ENCODE peak calls at places on chromosomes 11 and 22, in seven cellular contexts. One of them, this sample, is unnamed.

GRCh38 chr11:63920870-63921417 is 4.0 kb upstream of the RCOR2 start:
- DNase-seq in substantia nigra: no peak
- DNase-seq in LoVo: no peak
- DNase-seq in keratinocyte: no peak
- DNase-seq in astrocyte of the cerebellum: no peak
- DNase-seq in NCI-H1436 treated with DMSO at 0.1 percent for 48 hours: no peak
- DNase-seq in activated CD4-positive, alpha-beta T cell treated with anti-CD3 and anti-CD28 coated beads, Interleukin-2, amount 10 ng/mL, durations not matched to agents 7 days and 5 days: peak
- DNase-seq in this sample: no peak

GRCh38 chr11:95245038-95245437 is 14.0 kb upstream of the SESN3 start:
- DNase-seq in astrocyte of the cerebellum: no peak
- DNase-seq in keratinocyte: peak
- DNase-seq in LoVo: no peak
- DNase-seq in NCI-H1436 treated with DMSO at 0.1 percent for 48 hours: no peak
- DNase-seq in activated CD4-positive, alpha-beta T cell treated with anti-CD3 and anti-CD28 coated beads, Interleukin-2, amount 10 ng/mL, durations not matched to agents 7 days and 5 days: no peak
- DNase-seq in substantia nigra: no peak
- DNase-seq in this sample: no peak

GRCh38 chr22:41124086-41124485 is 31.7 kb downstream of the EP300 start:
- DNase-seq in astrocyte of the cerebellum: no peak
- DNase-seq in activated CD4-positive, alpha-beta T cell treated with anti-CD3 and anti-CD28 coated beads, Interleukin-2, amount 10 ng/mL, durations not matched to agents 7 days and 5 days: no peak
- DNase-seq in substantia nigra: no peak
- DNase-seq in NCI-H1436 treated with DMSO at 0.1 percent for 48 hours: no peak
- DNase-seq in LoVo: no peak
- DNase-seq in keratinocyte: no peak
- DNase-seq in this sample: no peak

GRCh38 chr11:269146-269890 is 8.9 kb upstream of the NLRP6 start:
- DNase-seq in substantia nigra: no peak
- DNase-seq in activated CD4-positive, alpha-beta T cell treated with anti-CD3 and anti-CD28 coated beads, Interleukin-2, amount 10 ng/mL, durations not matched to agents 7 days and 5 days: peak
- DNase-seq in NCI-H1436 treated with DMSO at 0.1 percent for 48 hours: no peak
- DNase-seq in LoVo: peak
- DNase-seq in keratinocyte: no peak
- DNase-seq in astrocyte of the cerebellum: no peak
- DNase-seq in this sample: peak

GRCh38 chr11:1436468-1437030 is 46.8 kb downstream of the BRSK2 start:
- DNase-seq in keratinocyte: no peak
- DNase-seq in substantia nigra: no peak
- DNase-seq in activated CD4-positive, alpha-beta T cell treated with anti-CD3 and anti-CD28 coated beads, Interleukin-2, amount 10 ng/mL, durations not matched to agents 7 days and 5 days: no peak
- DNase-seq in NCI-H1436 treated with DMSO at 0.1 percent for 48 hours: no peak
- DNase-seq in LoVo: no peak
- DNase-seq in astrocyte of the cerebellum: no peak
- DNase-seq in this sample: no peak

GRCh38 chr11:111355101-111355500 is 24.0 kb downstream of the POU2AF1 start:
- DNase-seq in astrocyte of the cerebellum: no peak
- DNase-seq in activated CD4-positive, alpha-beta T cell treated with anti-CD3 and anti-CD28 coated beads, Interleukin-2, amount 10 ng/mL, durations not matched to agents 7 days and 5 days: no peak
- DNase-seq in keratinocyte: no peak
- DNase-seq in substantia nigra: no peak
- DNase-seq in LoVo: no peak
- DNase-seq in NCI-H1436 treated with DMSO at 0.1 percent for 48 hours: no peak
- DNase-seq in this sample: no peak

GRCh38 chr11:70477607-70478006 is 79.3 kb downstream of the CTTN start:
- DNase-seq in keratinocyte: no peak
- DNase-seq in LoVo: no peak
- DNase-seq in activated CD4-positive, alpha-beta T cell treated with anti-CD3 and anti-CD28 coated beads, Interleukin-2, amount 10 ng/mL, durations not matched to agents 7 days and 5 days: no peak
- DNase-seq in NCI-H1436 treated with DMSO at 0.1 percent for 48 hours: no peak
- DNase-seq in substantia nigra: no peak
- DNase-seq in astrocyte of the cerebellum: no peak
- DNase-seq in this sample: no peak

GRCh38 chr22:44192811-44193536 is 12.2 kb downstream of the PARVG start:
- DNase-seq in activated CD4-positive, alpha-beta T cell treated with anti-CD3 and anti-CD28 coated beads, Interleukin-2, amount 10 ng/mL, durations not matched to agents 7 days and 5 days: no peak
- DNase-seq in substantia nigra: no peak
- DNase-seq in NCI-H1436 treated with DMSO at 0.1 percent for 48 hours: no peak
- DNase-seq in astrocyte of the cerebellum: no peak
- DNase-seq in LoVo: no peak
- DNase-seq in keratinocyte: no peak
- DNase-seq in this sample: no peak

GRCh38 chr11:84564180-84564866 is 1062.8 kb downstream of the DLG2 start:
- DNase-seq in substantia nigra: no peak
- DNase-seq in LoVo: peak
- DNase-seq in astrocyte of the cerebellum: peak
- DNase-seq in NCI-H1436 treated with DMSO at 0.1 percent for 48 hours: no peak
- DNase-seq in keratinocyte: no peak
- DNase-seq in activated CD4-positive, alpha-beta T cell treated with anti-CD3 and anti-CD28 coated beads, Interleukin-2, amount 10 ng/mL, durations not matched to agents 7 days and 5 days: peak
- DNase-seq in this sample: peak